ENCODE peak calls at places on chromosomes 12 and 14, in seven cellular contexts. Z is HuH-7; H is astrocyte of the spinal cord; C is EH; B is HL-60; M is activated effector memory CD4-positive, alpha-beta T cell treated with anti-CD3 and anti-CD28 coated beads, Interleukin-2, amount 50 U/mL, for 16 hours; N is GDM1. J is an unnamed sample.
A peak's percentile ranks its signal among the peaks of the same experiment; 100 is the strongest.

GRCh38 chr14:68140111-68140741 is 320.6 kb downstream of the RAD51B start:
- DNase-seq in Z (no peak), C (peak; percentile 98), N (no peak), M (no peak), B (no peak), H (peak; percentile 97), J (peak; percentile 38)

GRCh38 chr12:46825526-46826414 is at the start of gene SLC38A4:
- DNase-seq in M (no peak), Z (peak; percentile 88), C (peak; percentile 67), B (no peak), H (peak; percentile 35), N (no peak), J (no peak)

GRCh38 chr12:7045913-7046312 is 14.6 kb upstream of the C1S start:
- DNase-seq in H (no peak), N (no peak), B (no peak), Z (no peak), C (no peak), M (no peak), J (no peak)

GRCh38 chr12:110277705-110278104 is 3.3 kb upstream of the ATP2A2 start:
- DNase-seq in B (no peak), N (no peak), M (no peak), H (no peak), C (no peak), Z (no peak), J (no peak)

GRCh38 chr12:117403586-117404139 is 42.2 kb upstream of the NOS1 start:
- DNase-seq in C (no peak), Z (no peak), N (no peak), M (no peak), H (no peak), B (no peak), J (no peak)

GRCh38 chr12:42641231-42641630 is 51.7 kb upstream of the PRICKLE1 start:
- DNase-seq in B (no peak), Z (no peak), C (no peak), M (no peak), N (no peak), H (peak; percentile 27), J (no peak)

GRCh38 chr14:99621948-99622347 is 17.9 kb upstream of the CCDC85C start:
- DNase-seq in C (no peak), N (no peak), Z (no peak), H (no peak), M (no peak), B (no peak), J (no peak)

GRCh38 chr12:1566449-1567135 is 27.8 kb downstream of the FBXL14 start:
- DNase-seq in N (no peak), C (no peak), Z (no peak), H (no peak), M (no peak), B (no peak), J (no peak)

GRCh38 chr12:127343941-127344340 is 923.0 kb upstream of the TMEM132C start:
- DNase-seq in Z (no peak), M (no peak), B (no peak), H (peak; percentile 41), N (no peak), C (peak; percentile 4), J (no peak)

GRCh38 chr14:76539130-76539529 is 163.2 kb downstream of the ESRRB start:
- DNase-seq in N (no peak), H (no peak), B (no peak), M (no peak), C (no peak), Z (no peak), J (no peak)

GRCh38 chr12:89383235-89384049 is 31.1 kb upstream of the DUSP6 start:
- DNase-seq in M (no peak), Z (no peak), H (no peak), B (no peak), C (peak; percentile 51), N (no peak), J (no peak)

GRCh38 chr14:94317259-94317658 is 5.9 kb downstream of the SERPINA6 start:
- DNase-seq in Z (peak; percentile 32), M (no peak), B (no peak), C (peak; percentile 6), N (no peak), H (no peak), J (no peak)

J was measured in iPS DF 19.7.